ENCODE peak calls at places on chromosomes 1 and 21, in five cellular contexts. Z is H54; H is NCI-H1436; E is stimulated activated CD4-positive, alpha-beta T cell treated with anti-CD3 and anti-CD28 coated beads, Interleukin-2, amount 100 ng/mL, for 48 hours; Y is myocyte. O is an unnamed sample.
A peak's percentile ranks its signal among the peaks of the same experiment; 100 is the strongest.

GRCh38 chr21:31609081-31609480 is 50.4 kb upstream of the SOD1 start:
- DNase-seq in Z (no peak), H (no peak), E (no peak), Y (peak; percentile 35), O (no peak)

GRCh38 chr1:212007178-212007577 is 28.2 kb downstream of the INTS7 start:
- DNase-seq in Z (no peak), H (no peak), E (no peak), Y (no peak), O (no peak)

GRCh38 chr1:184056921-184057496 is 5.5 kb downstream of the TSEN15 start:
- DNase-seq in Z (no peak), H (no peak), E (no peak), Y (peak; percentile 71), O (peak; percentile 91)

GRCh38 chr1:109446236-109446635 is 20.0 kb upstream of the PSMA5 start:
- DNase-seq in Z (no peak), H (no peak), E (no peak), Y (no peak), O (peak; percentile 74)

GRCh38 chr1:45765999-45766792 is 15.7 kb upstream of the IPP start:
- DNase-seq in Z (no peak), H (no peak), E (no peak), Y (no peak), O (no peak)

GRCh38 chr21:35940074-35940927 is 120.0 kb downstream of the SETD4 start:
- DNase-seq in Z (peak; percentile 30), H (peak; percentile 46), E (no peak), Y (peak; percentile 77), O (peak; percentile 76)

GRCh38 chr1:2976180-2976562 is 45.1 kb upstream of the ACTRT2 start:
- DNase-seq in Z (no peak), H (no peak), E (no peak), Y (no peak), O (no peak)

GRCh38 chr1:94093996-94094395 is 27.0 kb downstream of the ABCA4 start:
- DNase-seq in Z (no peak), H (no peak), E (no peak), Y (no peak), O (peak; percentile 36)

GRCh38 chr1:21620461-21620860 is 48.7 kb downstream of the RAP1GAP start:
- DNase-seq in Z (no peak), H (no peak), E (no peak), Y (no peak), O (no peak)

GRCh38 chr21:31917108-31917507 is 44.3 kb downstream of the HUNK start:
- DNase-seq in Z (no peak), H (no peak), E (no peak), Y (no peak), O (no peak)

GRCh38 chr1:162541619-162542141 is 19.8 kb upstream of the UAP1 start:
- DNase-seq in Z (peak; percentile 48), H (no peak), E (no peak), Y (peak; percentile 63), O (peak; percentile 98)

GRCh38 chr1:22749919-22750670 is 39.5 kb downstream of the EPHB2 start:
- DNase-seq in Z (peak; percentile 65), H (no peak), E (no peak), Y (peak; percentile 71), O (peak; percentile 96)

GRCh38 chr1:16605532-16605931 is 7.8 kb downstream of the NBPF1 start:
- DNase-seq in Z (no peak), H (no peak), E (no peak), Y (no peak), O (no peak)

GRCh38 chr1:78333426-78334012 is 157.3 kb upstream of the PTGFR start:
- DNase-seq in Z (no peak), H (no peak), E (no peak), Y (peak; percentile 43), O (peak; percentile 8)

GRCh38 chr1:167447521-167448136 is 70.7 kb downstream of the CD247 start:
- DNase-seq in Z (peak; percentile 67), H (no peak), E (peak; percentile 50), Y (no peak), O (no peak)

GRCh38 chr1:35748326-35748725 is 21.5 kb downstream of the CLSPN start:
- DNase-seq in Z (no peak), H (no peak), E (no peak), Y (peak; percentile 1), O (no peak)

GRCh38 chr1:40840526-40841323 is 21.4 kb downstream of the CITED4 start:
- DNase-seq in Z (no peak), H (no peak), E (no peak), Y (no peak), O (no peak)

GRCh38 chr1:203239906-203240305 is 10.4 kb upstream of the CHIT1 start:
- DNase-seq in Z (no peak), H (no peak), E (no peak), Y (no peak), O (no peak)

GRCh38 chr1:12244078-12244477 is 14.2 kb downstream of the VPS13D start:
- DNase-seq in Z (no peak), H (no peak), E (no peak), Y (no peak), O (peak; percentile 14)

GRCh38 chr1:236142358-236143103 is at the start of gene GPR137B:
- DNase-seq in Z (peak; percentile 94), H (peak; percentile 85), E (peak; percentile 41), Y (peak; percentile 24), O (peak; percentile 63)

GRCh38 chr1:66521736-66522365 is 12.1 kb upstream of the SGIP1 start:
- DNase-seq in Z (peak; percentile 24), H (no peak), E (no peak), Y (peak; percentile 17), O (peak; percentile 86)

GRCh38 chr1:153752072-153752471 is 23.1 kb upstream of the SLC27A3 start:
- DNase-seq in Z (no peak), H (no peak), E (no peak), Y (no peak), O (no peak)

GRCh38 chr1:111789666-111790316 is 34.1 kb downstream of the DDX20 start:
- DNase-seq in Z (no peak), H (no peak), E (no peak), Y (peak; percentile 6), O (no peak)

GRCh38 chr1:78388275-78388674 is 102.5 kb upstream of the PTGFR start:
- DNase-seq in Z (no peak), H (no peak), E (no peak), Y (no peak), O (no peak)

GRCh38 chr1:2638466-2639115 is 5.8 kb upstream of the MMEL1 start:
- DNase-seq in Z (no peak), H (no peak), E (no peak), Y (no peak), O (no peak)

GRCh38 chr1:29416267-29416666 is 179.9 kb downstream of the PTPRU start:
- DNase-seq in Z (no peak), H (no peak), E (no peak), Y (no peak), O (no peak)

GRCh38 chr1:72845342-72845741 is 563.0 kb upstream of the NEGR1 start:
- DNase-seq in Z (no peak), H (no peak), E (no peak), Y (peak; percentile 47), O (peak; percentile 21)

GRCh38 chr1:154729031-154729442 is 121.1 kb upstream of the ADAR start:
- DNase-seq in Z (no peak), H (no peak), E (no peak), Y (peak; percentile 92), O (peak; percentile 44)

GRCh38 chr1:152646656-152647055 is 16.5 kb upstream of the LCE2D start:
- DNase-seq in Z (no peak), H (no peak), E (no peak), Y (peak; percentile 13), O (peak; percentile 7)

GRCh38 chr1:91736999-91737615 is 148.8 kb downstream of the TGFBR3 start:
- DNase-seq in Z (peak; percentile 71), H (no peak), E (no peak), Y (peak; percentile 76), O (peak; percentile 97)

GRCh38 chr1:96096138-96097011 is 625.2 kb upstream of the PTBP2 start:
- DNase-seq in Z (no peak), H (peak; percentile 31), E (no peak), Y (no peak), O (no peak)

GRCh38 chr1:244212792-244213475 is 161.9 kb downstream of the ZBTB18 start:
- DNase-seq in Z (no peak), H (no peak), E (no peak), Y (no peak), O (no peak)

GRCh38 chr1:152786077-152786476 is at the start of gene LCE1E:
- DNase-seq in Z (no peak), H (no peak), E (no peak), Y (no peak), O (no peak)

GRCh38 chr1:1399870-1400575 is 888 bp upstream of the CCNL2 start:
- DNase-seq in Z (no peak), H (no peak), E (no peak), Y (peak; percentile 79), O (peak; percentile 35)

O was measured in EL.